ENCODE peak calls at places on chromosomes 13 and 19, in eight cellular contexts. M, K, V, I, N, H, E and S are unnamed samples.

GRCh38 chr13:102721800-102722231 is 27.0 kb upstream of the METTL21C start:
- DNase-seq in I (no peak), M (no peak), V (peak), K (no peak), H (no peak), N (no peak), E (peak), S (no peak)

GRCh38 chr13:67726979-67727378 is 496.8 kb upstream of the PCDH9 start:
- DNase-seq in H (no peak), N (no peak), V (no peak), K (no peak), I (peak), M (no peak), E (no peak), S (no peak)

GRCh38 chr13:36057041-36057440 is 74.1 kb downstream of the DCLK1 start:
- DNase-seq in I (no peak), H (no peak), E (no peak), N (no peak), K (no peak), V (no peak), M (peak), S (no peak)

GRCh38 chr19:16726916-16727315 is 7.3 kb downstream of the NWD1 start:
- DNase-seq in E (no peak), M (no peak), V (no peak), K (no peak), H (no peak), N (no peak), I (no peak), S (no peak)

GRCh38 chr19:5988520-5989387 is 10.8 kb upstream of the RANBP3 start:
- DNase-seq in K (no peak), I (no peak), M (no peak), N (no peak), V (no peak), H (no peak), E (no peak), S (no peak)

GRCh38 chr19:17503240-17503639 is 8.2 kb upstream of the PGLS start:
- DNase-seq in N (no peak), E (no peak), H (no peak), K (no peak), I (no peak), V (no peak), M (no peak), S (no peak)

GRCh38 chr13:35987572-35988513 is 143.3 kb downstream of the DCLK1 start:
- DNase-seq in H (peak), V (no peak), I (no peak), M (no peak), K (no peak), N (no peak), E (no peak), S (no peak)

GRCh38 chr19:46393456-46394397 is 19.6 kb downstream of the CCDC8 start:
- DNase-seq in M (no peak), V (no peak), K (no peak), I (no peak), H (peak), E (no peak), N (no peak), S (no peak)

GRCh38 chr19:45448887-45449299 is 18.9 kb upstream of the FOSB start:
- DNase-seq in V (no peak), N (no peak), H (no peak), I (no peak), K (no peak), M (no peak), E (no peak), S (no peak)

GRCh38 chr19:17953869-17954268 is 13.0 kb upstream of the KCNN1 start:
- DNase-seq in H (no peak), I (no peak), E (no peak), N (no peak), V (no peak), K (no peak), M (no peak), S (no peak)

GRCh38 chr19:7705387-7706187 is 3.7 kb upstream of the FCER2 start:
- DNase-seq in V (no peak), I (peak), E (no peak), H (peak), N (peak), M (no peak), K (peak), S (no peak)

GRCh38 chr13:93235258-93236015 is 8.8 kb downstream of the GPC6 start:
- DNase-seq in H (no peak), M (no peak), K (no peak), I (no peak), N (no peak), E (peak), V (no peak), S (no peak)

GRCh38 chr19:47037766-47038165 is 10.7 kb downstream of the TMEM160 start:
- DNase-seq in I (no peak), H (no peak), M (no peak), E (no peak), K (no peak), N (no peak), V (no peak), S (no peak)

GRCh38 chr19:36488816-36489138 is 584 bp downstream of the ZNF566 start:
- DNase-seq in H (no peak), M (no peak), K (no peak), V (peak), I (no peak), N (peak), E (no peak), S (no peak)

GRCh38 chr19:49107625-49108459 is 6.3 kb upstream of the LIN7B start:
- DNase-seq in N (no peak), V (no peak), K (no peak), M (no peak), H (no peak), E (no peak), I (no peak), S (no peak)

GRCh38 chr19:46404039-46404883 is 9.1 kb downstream of the CCDC8 start:
- DNase-seq in H (no peak), M (peak), I (peak), V (peak), E (peak), N (peak), K (peak), S (peak)

GRCh38 chr13:24251525-24251924 is 57.9 kb upstream of the C1QTNF9 start:
- DNase-seq in K (no peak), N (no peak), H (no peak), V (no peak), E (no peak), I (no peak), M (no peak), S (no peak)

GRCh38 chr13:100542546-100543156 is 45.9 kb downstream of the GGACT start:
- DNase-seq in H (no peak), K (peak), V (no peak), M (no peak), I (no peak), E (peak), N (no peak), S (no peak)

GRCh38 chr13:83883061-83883523 is 818 bp upstream of the SLITRK1 start:
- DNase-seq in K (no peak), I (no peak), N (no peak), E (no peak), M (no peak), V (no peak), H (no peak), S (no peak)

GRCh38 chr13:111337206-111337605 is 16.8 kb downstream of the TEX29 start:
- DNase-seq in N (peak), I (no peak), H (no peak), V (no peak), K (peak), M (no peak), E (peak), S (no peak)

GRCh38 chr13:32315255-32316029 is at the start of the genes BRCA2 and ZAR1L:
- DNase-seq in M (peak), H (peak), K (peak), I (peak), E (peak), N (peak), V (peak), S (peak)

GRCh38 chr19:55041627-55042343 is 3.7 kb upstream of the GP6 start:
- DNase-seq in H (peak), I (no peak), N (no peak), K (no peak), V (no peak), M (no peak), E (no peak), S (no peak)

GRCh38 chr19:33416307-33417215 is 43.1 kb downstream of the CEBPG start:
- DNase-seq in K (no peak), V (peak), N (peak), M (peak), I (peak), H (no peak), E (peak), S (peak)

GRCh38 chr19:56538761-56539263 is at the start of gene ZFP28:
- DNase-seq in M (peak), E (no peak), N (peak), H (peak), V (peak), K (no peak), I (peak), S (peak)

GRCh38 chr19:54517483-54517882 is 14.9 kb downstream of the LAIR2 start:
- DNase-seq in H (no peak), K (no peak), I (peak), V (peak), N (peak), E (peak), M (peak), S (no peak)

GRCh38 chr19:44574201-44574950 is 39.0 kb upstream of the IGSF23 start:
- DNase-seq in V (no peak), K (peak), N (no peak), I (no peak), M (no peak), H (no peak), E (no peak), S (no peak)

GRCh38 chr13:57311009-57311586 is 144.1 kb downstream of the PRR20E start:
- DNase-seq in H (no peak), E (no peak), K (no peak), M (no peak), I (no peak), N (no peak), V (no peak), S (no peak)

GRCh38 chr13:21297452-21297851 is 121.0 kb downstream of the MRPL57 start:
- DNase-seq in H (no peak), K (no peak), V (no peak), E (no peak), I (no peak), M (no peak), N (no peak), S (no peak)

GRCh38 chr19:7391218-7391670 is 42.5 kb downstream of the ARHGEF18 start:
- DNase-seq in E (peak), N (no peak), I (peak), M (no peak), K (no peak), H (no peak), V (no peak), S (no peak)

GRCh38 chr13:39051157-39051556 is 12.9 kb downstream of the NHLRC3 start:
- DNase-seq in V (no peak), K (no peak), M (no peak), E (peak), H (no peak), N (no peak), I (no peak), S (no peak)

GRCh38 chr19:17035842-17036424 is 9.3 kb upstream of the CPAMD8 start:
- DNase-seq in H (no peak), V (no peak), K (peak), E (no peak), I (no peak), N (peak), M (no peak), S (no peak)

GRCh38 chr19:39060130-39060529 is 24.0 kb upstream of the ACP7 start:
- DNase-seq in H (no peak), N (no peak), V (no peak), I (no peak), K (no peak), E (no peak), M (no peak), S (no peak)

GRCh38 chr13:40519637-40520036 is 146.8 kb downstream of the FOXO1 start:
- DNase-seq in E (no peak), V (peak), N (no peak), H (no peak), K (peak), M (no peak), I (no peak), S (no peak)

GRCh38 chr13:59409211-59409610 is 754.5 kb downstream of the DIAPH3 start:
- DNase-seq in V (peak), E (peak), N (peak), H (no peak), M (no peak), I (no peak), K (no peak), S (no peak)

GRCh38 chr13:85879014-85879413 is 79.8 kb upstream of the SLITRK6 start:
- DNase-seq in V (no peak), N (no peak), K (no peak), E (no peak), H (no peak), M (no peak), I (no peak), S (no peak)
- TF ChIP-seq CTCF in V (no peak), N (no peak), K (no peak), E (no peak), H (no peak), M (no peak), I (no peak), S (no peak)

DNA sequence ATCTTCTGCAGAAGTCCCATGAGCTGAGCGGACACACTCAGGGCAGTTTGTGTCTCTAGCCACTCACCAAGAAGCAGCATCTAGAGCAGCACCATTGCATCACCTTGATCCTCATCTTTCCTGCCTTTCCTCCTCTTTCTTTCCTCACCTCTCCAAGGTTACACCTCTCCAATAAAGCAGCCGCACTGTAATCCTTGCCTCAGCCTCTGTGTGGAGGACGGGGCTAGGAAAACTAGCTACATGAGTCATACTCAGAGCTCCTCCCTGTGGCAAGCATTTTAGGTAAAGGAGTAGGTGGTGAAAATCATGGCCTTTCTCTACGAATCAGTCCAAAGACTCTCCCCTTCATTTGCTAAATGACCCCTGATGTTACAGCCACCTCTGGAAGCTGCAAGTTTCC is 108.8 kb downstream of the DNAJC15 start:
- DNase-seq in V (no peak), I (peak), K (no peak), N (peak), H (no peak), E (peak), M (no peak), S (no peak)
- TF ChIP-seq CTCF in V (peak), I (no peak), K (no peak), N (peak), H (no peak), E (no peak), M (peak), S (peak)

GRCh38 chr19:51337861-51338562 is 3.9 kb downstream of the VSIG10L start:
- DNase-seq in I (no peak), V (no peak), M (no peak), E (no peak), N (no peak), H (no peak), K (no peak), S (no peak)

GRCh38 chr19:51339687-51340656 is 2.0 kb downstream of the VSIG10L start:
- DNase-seq in K (peak), M (peak), V (peak), I (peak), E (peak), H (peak), N (peak), S (peak)

GRCh38 chr19:51341066-51341465 is 873 bp downstream of the VSIG10L start:
- DNase-seq in V (no peak), E (no peak), H (no peak), K (no peak), N (no peak), I (no peak), M (no peak), S (no peak)

GRCh38 chr19:51338563-51339312 is 3.2 kb downstream of the VSIG10L start:
- DNase-seq in N (peak), H (peak), K (peak), V (peak), E (peak), I (peak), M (peak), S (peak)

DNA sequence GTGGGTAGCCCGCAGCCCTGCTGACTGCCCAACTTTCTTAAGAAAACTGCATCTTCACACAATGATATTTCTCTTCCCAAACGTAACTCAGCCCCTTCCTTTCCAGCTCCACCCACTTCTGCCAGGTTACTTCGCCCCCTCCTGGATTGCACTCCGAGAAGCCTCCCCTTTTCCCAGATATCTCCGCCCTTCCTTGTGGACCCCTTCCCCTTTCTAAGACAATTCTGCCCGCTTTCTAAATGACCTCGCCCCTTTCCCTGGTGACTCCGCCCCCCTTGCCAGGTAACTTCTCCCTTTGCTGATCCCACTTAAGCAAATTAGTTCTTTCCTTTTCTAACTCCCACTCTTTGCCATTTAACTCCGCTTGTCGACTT is 2.6 kb downstream of the VSIG10L start:
- DNase-seq in I (no peak), N (no peak), V (no peak), K (no peak), E (no peak), M (no peak), H (no peak), S (no peak)
- TF ChIP-seq CTCF in I (no peak), N (no peak), V (no peak), K (no peak), E (no peak), M (no peak), H (no peak), S (no peak)

DNA sequence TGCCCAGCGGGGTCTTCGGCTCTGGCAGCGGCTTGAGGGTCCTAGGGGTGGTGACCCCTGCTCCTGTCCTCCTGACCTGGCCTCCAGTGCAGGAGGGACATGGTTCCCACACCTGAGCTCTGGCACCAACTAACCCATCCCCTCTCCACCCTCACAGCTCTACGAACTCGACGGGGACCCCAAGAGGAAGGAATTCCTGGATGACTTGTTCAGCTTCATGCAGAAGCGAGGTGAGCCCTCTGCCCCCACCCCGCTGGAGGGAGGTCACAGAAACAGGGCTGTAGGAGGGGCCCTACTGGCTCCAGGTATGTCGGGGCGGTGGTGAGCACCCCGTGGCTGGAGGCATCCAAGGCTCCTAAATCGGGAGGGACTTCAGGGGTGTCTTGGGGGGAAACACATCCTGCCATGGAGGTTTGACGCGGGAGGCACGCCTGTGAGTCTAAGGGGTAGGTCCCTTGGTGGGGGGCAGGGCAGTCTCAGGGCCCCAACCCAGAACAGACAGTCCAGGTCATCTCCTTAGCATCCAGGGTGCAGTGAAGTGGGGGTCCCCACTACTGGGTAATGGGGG is 24.1 kb upstream of the WDR18 start:
- DNase-seq in N (no peak), K (no peak), M (no peak), I (no peak), E (no peak), H (no peak), V (no peak), S (no peak)
- TF ChIP-seq CTCF in N (no peak), K (no peak), M (no peak), I (no peak), E (no peak), H (no peak), V (no peak), S (peak)

DNA sequence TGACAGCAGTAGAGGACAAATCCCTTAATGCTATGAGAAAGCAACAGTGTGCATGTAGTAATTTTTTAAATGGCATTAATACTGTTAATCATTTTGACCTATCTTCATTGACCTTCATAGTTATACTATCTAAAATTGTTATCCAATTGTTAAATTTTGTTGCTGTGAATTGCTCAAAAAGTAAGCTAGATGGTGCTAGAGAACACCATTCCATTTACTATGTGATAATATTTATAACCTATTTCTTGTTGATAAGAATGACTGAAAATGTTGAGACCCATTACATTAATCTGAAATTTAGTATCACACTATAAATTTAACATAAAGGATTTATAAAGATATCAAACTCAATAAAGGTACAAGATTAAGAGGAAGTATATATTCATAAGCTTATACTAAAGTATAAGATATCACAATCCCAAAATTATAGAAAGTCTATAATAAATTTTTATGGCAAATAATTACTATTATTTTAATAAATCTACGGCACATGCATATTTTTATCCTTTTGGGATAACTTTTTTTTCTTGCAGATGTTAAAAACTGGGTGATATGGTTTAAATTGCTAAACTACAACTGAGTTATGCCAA is 1573.3 kb downstream of the PCDH9 start:
- DNase-seq in E (peak), K (no peak), M (no peak), N (no peak), H (no peak), I (no peak), V (no peak), S (no peak)
- TF ChIP-seq CTCF in E (peak), K (no peak), M (peak), N (peak), H (peak), I (peak), V (peak), S (peak)